ENCODE peak calls at places on chromosome 2, in five cellular contexts. M, Q, Z, O and T are unnamed samples.

GRCh38 chr2:238861766-238862315 is 14.0 kb downstream of the TWIST2 start:
- DNase-seq in M (no peak), Q (no peak), Z (no peak), O (no peak), T (no peak)

GRCh38 chr2:121095257-121096080 is 189.5 kb downstream of the TFCP2L1 start:
- DNase-seq in M (peak), Q (no peak), Z (peak), O (peak), T (peak)

GRCh38 chr2:15831150-15831549 is 109.2 kb upstream of the MYCN start:
- DNase-seq in M (no peak), Q (no peak), Z (no peak), O (no peak), T (no peak)

GRCh38 chr2:120683081-120683480 is 52.6 kb upstream of the GLI2 start:
- DNase-seq in M (no peak), Q (no peak), Z (no peak), O (no peak), T (no peak)

GRCh38 chr2:211664321-211664720 is 874.3 kb downstream of the ERBB4 start:
- DNase-seq in M (no peak), Q (no peak), Z (no peak), O (no peak), T (no peak)

GRCh38 chr2:235468978-235469694 is 24.7 kb upstream of the AGAP1 start:
- DNase-seq in M (no peak), Q (no peak), Z (peak), O (no peak), T (no peak)

GRCh38 chr2:96715658-96716057 is 24.2 kb downstream of the LMAN2L start:
- DNase-seq in M (no peak), Q (no peak), Z (no peak), O (no peak), T (no peak)

GRCh38 chr2:187500585-187501359 is 52.7 kb upstream of the CALCRL start:
- DNase-seq in M (no peak), Q (no peak), Z (peak), O (no peak), T (peak)

GRCh38 chr2:144595686-144596073 is 75.8 kb upstream of the ZEB2 start:
- DNase-seq in M (no peak), Q (no peak), Z (no peak), O (no peak), T (no peak)

GRCh38 chr2:32061973-32062861 is 1.1 kb upstream of the SPAST start:
- DNase-seq in M (peak), Q (no peak), Z (no peak), O (no peak), T (peak)

GRCh38 chr2:132424526-132425121 is 8.0 kb downstream of the GPR39 start:
- DNase-seq in M (no peak), Q (no peak), Z (no peak), O (no peak), T (no peak)

GRCh38 chr2:183927367-183928355 is 670.7 kb upstream of the ZNF804A start:
- DNase-seq in M (no peak), Q (no peak), Z (no peak), O (no peak), T (no peak)

GRCh38 chr2:112149194-112149593 is 11.0 kb downstream of the FBLN7 start:
- DNase-seq in M (no peak), Q (no peak), Z (no peak), O (no peak), T (no peak)

GRCh38 chr2:69013123-69013836 is at the start of gene ANTXR1:
- DNase-seq in M (peak), Q (no peak), Z (peak), O (peak), T (no peak)

GRCh38 chr2:39584283-39584972 is 81.3 kb upstream of the TMEM178A start:
- DNase-seq in M (no peak), Q (no peak), Z (no peak), O (no peak), T (no peak)

GRCh38 chr2:160952462-160952861 is 207.8 kb upstream of the TANK start:
- DNase-seq in M (no peak), Q (no peak), Z (no peak), O (peak), T (no peak)

DNA sequence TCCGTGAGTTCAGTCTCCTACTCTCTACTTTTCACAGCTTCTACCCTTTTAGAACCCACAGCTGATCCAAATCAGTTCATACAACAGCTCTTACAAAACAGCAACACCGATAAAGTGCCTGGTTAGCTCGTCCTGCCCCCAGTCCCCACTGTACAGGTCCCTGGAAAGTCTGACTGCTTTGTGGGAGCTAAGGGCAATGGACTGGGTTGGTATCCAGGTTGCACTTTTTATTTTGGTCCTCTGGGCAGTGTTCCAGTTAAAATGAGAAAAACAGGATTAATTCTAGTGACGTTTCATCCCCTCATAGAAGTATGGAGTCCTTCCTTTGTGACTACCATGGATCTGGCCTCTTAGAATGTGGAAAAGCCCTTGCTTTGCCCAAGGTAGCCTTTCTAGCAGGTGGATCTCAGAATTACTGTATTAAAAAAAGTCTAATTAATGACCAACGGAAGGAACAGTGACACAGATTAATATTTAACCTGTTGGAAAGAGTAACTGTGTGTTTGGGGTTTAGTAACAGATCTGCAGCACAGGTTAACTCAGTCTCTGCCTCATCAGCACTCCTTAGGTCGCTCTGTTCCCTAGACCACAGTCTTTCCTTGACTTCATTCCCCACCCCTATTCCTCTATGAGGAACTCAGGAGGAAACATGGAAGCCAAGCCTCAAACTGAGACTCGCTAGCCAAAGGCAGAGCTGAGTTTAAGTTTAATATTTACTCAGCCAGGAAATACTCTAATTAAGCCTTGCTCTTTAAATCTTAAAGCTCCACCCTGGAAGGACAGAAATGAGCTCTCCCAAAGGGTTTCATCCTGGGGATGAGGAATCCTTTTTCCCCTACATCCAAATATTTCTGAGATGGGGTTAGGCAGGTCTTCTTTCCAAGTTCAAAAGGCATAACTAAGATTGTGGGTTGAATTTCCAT is 52.8 kb upstream of the ITGA6 start:
- DNase-seq in M (no peak), Q (no peak), Z (no peak), O (no peak), T (no peak)
- TF ChIP-seq POLR2A in M (no peak), Q (no peak), Z (no peak), O (no peak), T (no peak)

GRCh38 chr2:177554365-177554764 is 161.8 kb downstream of the AGPS start:
- DNase-seq in M (no peak), Q (no peak), Z (no peak), O (no peak), T (peak)

GRCh38 chr2:177551989-177552413 is 159.4 kb downstream of the AGPS start:
- DNase-seq in M (peak), Q (no peak), Z (no peak), O (no peak), T (no peak)

GRCh38 chr2:177550264-177551200 is 158.0 kb downstream of the AGPS start:
- DNase-seq in M (no peak), Q (no peak), Z (no peak), O (no peak), T (no peak)

GRCh38 chr2:177553176-177553909 is 160.8 kb downstream of the AGPS start:
- DNase-seq in M (no peak), Q (no peak), Z (no peak), O (no peak), T (peak)

GRCh38 chr2:177552414-177553175 is 160.0 kb downstream of the AGPS start:
- DNase-seq in M (peak), Q (peak), Z (peak), O (peak), T (peak)
- TF ChIP-seq POLR2A in M (no peak), Q (no peak), Z (peak), O (no peak), T (peak)

GRCh38 chr2:185066128-185066527 is 467.8 kb downstream of the ZNF804A start:
- DNase-seq in M (no peak), Q (no peak), Z (no peak), O (no peak), T (no peak)
- TF ChIP-seq POLR2A in M (no peak), Q (no peak), Z (no peak), O (no peak), T (no peak)

GRCh38 chr2:213284105-213285090 is at the start of gene SPAG16:
- DNase-seq in M (peak), Q (peak), Z (peak), O (peak), T (peak)
- TF ChIP-seq POLR2A in M (peak), Q (no peak), Z (peak), O (no peak), T (peak)

GRCh38 chr2:11466307-11467125 is 555 bp upstream of the E2F6 start:
- DNase-seq in M (no peak), Q (no peak), Z (peak), O (no peak), T (peak)

GRCh38 chr2:11465110-11465484 is 864 bp downstream of the E2F6 start:
- DNase-seq in M (no peak), Q (no peak), Z (no peak), O (no peak), T (no peak)

GRCh38 chr2:11467126-11467649 is 1.2 kb upstream of the E2F6 start:
- DNase-seq in M (no peak), Q (no peak), Z (no peak), O (no peak), T (no peak)

GRCh38 chr2:11467749-11468148 is 1.8 kb upstream of the E2F6 start:
- DNase-seq in M (no peak), Q (no peak), Z (no peak), O (no peak), T (no peak)

GRCh38 chr2:11465485-11466306 is at the start of gene E2F6:
- DNase-seq in M (peak), Q (peak), Z (peak), O (peak), T (peak)
- TF ChIP-seq POLR2A in M (peak), Q (peak), Z (peak), O (peak), T (peak)

DNA sequence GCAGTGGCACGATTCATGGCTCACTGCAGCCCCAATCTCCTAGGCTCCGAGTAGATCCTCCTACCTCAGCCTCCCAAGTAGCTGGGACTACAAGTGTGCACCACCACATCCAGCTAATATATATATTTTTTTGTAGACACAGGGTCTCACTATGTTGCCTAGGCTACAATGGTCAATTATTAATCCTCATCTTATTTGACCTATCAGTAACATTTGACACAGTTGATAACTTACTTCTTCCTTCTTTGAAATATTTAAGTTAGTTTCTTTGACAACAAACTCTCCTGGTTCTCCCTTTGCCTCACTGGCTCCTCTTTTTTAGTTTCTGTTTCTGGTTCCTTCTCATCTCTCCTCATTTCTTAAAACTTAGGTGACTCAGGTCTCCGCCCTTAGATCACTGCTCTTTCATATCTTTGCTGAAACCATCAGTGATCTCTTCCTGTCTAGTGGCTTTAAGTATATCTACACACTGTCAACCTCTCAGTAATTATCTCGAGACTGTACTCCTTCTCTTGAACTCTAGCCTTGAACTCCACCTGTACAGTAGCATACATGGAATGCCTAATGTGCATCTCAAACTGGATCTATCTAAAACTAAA is 11.5 kb downstream of the PGAP1 start:
- DNase-seq in M (no peak), Q (no peak), Z (no peak), O (no peak), T (no peak)
- TF ChIP-seq POLR2A in M (no peak), Q (no peak), Z (no peak), O (no peak), T (no peak)

GRCh38 chr2:150214626-150215025 is 272.8 kb downstream of the RND3 start:
- DNase-seq in M (no peak), Q (no peak), Z (no peak), O (no peak), T (no peak)
- TF ChIP-seq POLR2A in M (no peak), Q (no peak), Z (no peak), O (no peak), T (no peak)

GRCh38 chr2:47485751-47486300 is 82.9 kb downstream of the MSH2 start:
- DNase-seq in M (no peak), Q (no peak), Z (no peak), O (no peak), T (no peak)
- TF ChIP-seq POLR2A in M (no peak), Q (no peak), Z (no peak), O (no peak), T (no peak)